ENCODE peak calls at places on chromosomes 1 and 21, in nine cellular contexts. P is AG09309, K is transverse colon, V is choroid plexus epithelial cell, F is NB4, Z is hepatocyte, N is lower lobe of right lung, Y is ovary, T is HFF-Myc. H is an unnamed sample.

GRCh38 chr1:46613661-46614603 is 2.7 kb downstream of the MOB3C start:
- DNase-seq in P (no peak), K (peak; percentile 81), V (peak; percentile 81), F (peak; percentile 77), Z (peak; percentile 67), N (peak; percentile 93), Y (peak; percentile 93), T (no peak), H (peak; percentile 82)

GRCh38 chr1:214318356-214318755 is 37.4 kb downstream of the SMYD2 start:
- DNase-seq in P (no peak), K (no peak), V (peak; percentile 54), F (peak; percentile 30), Z (no peak), N (no peak), Y (no peak), T (no peak), H (no peak)

GRCh38 chr1:110673197-110673701 is 1.5 kb downstream of the KCNA3 start:
- DNase-seq in P (no peak), K (no peak), V (no peak), F (no peak), Z (no peak), N (no peak), Y (no peak), T (no peak), H (no peak)

GRCh38 chr1:228385232-228385631 is 21.4 kb downstream of the TRIM11 start:
- DNase-seq in P (no peak), K (no peak), V (no peak), F (no peak), Z (no peak), N (no peak), Y (no peak), T (no peak), H (no peak)

GRCh38 chr1:168751195-168751650 is 22.2 kb upstream of the DPT start:
- DNase-seq in P (no peak), K (no peak), V (no peak), F (no peak), Z (peak; percentile 44), N (no peak), Y (no peak), T (no peak), H (no peak)

GRCh38 chr1:13809461-13810159 is 109.6 kb downstream of the PRDM2 start:
- DNase-seq in P (no peak), K (no peak), V (no peak), F (no peak), Z (no peak), N (no peak), Y (no peak), T (no peak), H (no peak)

GRCh38 chr21:33325222-33326067 is 675 bp downstream of the IFNAR1 start:
- DNase-seq in P (peak; percentile 28), K (peak; percentile 81), V (peak; percentile 75), F (peak; percentile 76), Z (peak; percentile 83), N (peak; percentile 85), Y (peak; percentile 65), T (peak; percentile 33), H (peak; percentile 80)

GRCh38 chr1:173507847-173508209 is 30.7 kb downstream of the PRDX6 start:
- DNase-seq in P (no peak), K (no peak), V (no peak), F (no peak), Z (no peak), N (no peak), Y (no peak), T (no peak), H (no peak)

GRCh38 chr1:93573940-93574469 is 107.6 kb downstream of the BCAR3 start:
- DNase-seq in P (no peak), K (no peak), V (no peak), F (no peak), Z (no peak), N (no peak), Y (no peak), T (no peak), H (no peak)

GRCh38 chr1:241817331-241817792 is 30.6 kb upstream of the EXO1 start:
- DNase-seq in P (peak; percentile 47), K (no peak), V (peak; percentile 88), F (no peak), Z (no peak), N (no peak), Y (no peak), T (no peak), H (peak; percentile 90)

GRCh38 chr1:64163972-64164371 is 39.5 kb upstream of the UBE2U start:
- DNase-seq in P (peak; percentile 18), K (no peak), V (peak; percentile 76), F (no peak), Z (peak; percentile 26), N (no peak), Y (no peak), T (no peak), H (peak; percentile 56)

GRCh38 chr1:45960930-45961715 is 157.7 kb downstream of the MAST2 start:
- DNase-seq in P (no peak), K (no peak), V (no peak), F (no peak), Z (no peak), N (no peak), Y (no peak), T (no peak), H (no peak)

GRCh38 chr1:164780863-164781262 is 221.9 kb downstream of the PBX1 start:
- DNase-seq in P (peak; percentile 66), K (no peak), V (peak; percentile 90), F (no peak), Z (peak; percentile 36), N (no peak), Y (no peak), T (peak; percentile 81), H (peak; percentile 87)

GRCh38 chr1:180482425-180483275 is 19.7 kb downstream of the ACBD6 start:
- DNase-seq in P (peak; percentile 23), K (no peak), V (peak; percentile 83), F (peak; percentile 68), Z (peak; percentile 76), N (no peak), Y (no peak), T (no peak), H (peak; percentile 63)

GRCh38 chr1:241229216-241229615 is 127.8 kb downstream of the RGS7 start:
- DNase-seq in P (no peak), K (peak; percentile 54), V (no peak), F (no peak), Z (no peak), N (no peak), Y (no peak), T (no peak), H (no peak)

GRCh38 chr1:119286587-119287181 is 81.9 kb upstream of the HAO2 start:
- DNase-seq in P (no peak), K (peak; percentile 12), V (peak; percentile 73), F (peak; percentile 53), Z (peak; percentile 75), N (no peak), Y (no peak), T (no peak), H (peak; percentile 48)

GRCh38 chr1:215079456-215079855 is 3.1 kb upstream of the KCNK2 start:
- DNase-seq in P (no peak), K (no peak), V (no peak), F (no peak), Z (no peak), N (no peak), Y (no peak), T (no peak), H (peak; percentile 15)

GRCh38 chr1:53470584-53470983 is 11.4 kb downstream of the DMRTB1 start:
- DNase-seq in P (no peak), K (no peak), V (no peak), F (no peak), Z (no peak), N (no peak), Y (no peak), T (no peak), H (no peak)
- H3K4me3 ChIP-seq in P (no peak overlapping the region), K (no peak overlapping the region), V (peak overlapping the region; percentile 13), F (no peak overlapping the region), Z (no peak overlapping the region), N (no peak overlapping the region), Y (no peak overlapping the region), T (no peak overlapping the region), H (no peak overlapping the region)

DNA sequence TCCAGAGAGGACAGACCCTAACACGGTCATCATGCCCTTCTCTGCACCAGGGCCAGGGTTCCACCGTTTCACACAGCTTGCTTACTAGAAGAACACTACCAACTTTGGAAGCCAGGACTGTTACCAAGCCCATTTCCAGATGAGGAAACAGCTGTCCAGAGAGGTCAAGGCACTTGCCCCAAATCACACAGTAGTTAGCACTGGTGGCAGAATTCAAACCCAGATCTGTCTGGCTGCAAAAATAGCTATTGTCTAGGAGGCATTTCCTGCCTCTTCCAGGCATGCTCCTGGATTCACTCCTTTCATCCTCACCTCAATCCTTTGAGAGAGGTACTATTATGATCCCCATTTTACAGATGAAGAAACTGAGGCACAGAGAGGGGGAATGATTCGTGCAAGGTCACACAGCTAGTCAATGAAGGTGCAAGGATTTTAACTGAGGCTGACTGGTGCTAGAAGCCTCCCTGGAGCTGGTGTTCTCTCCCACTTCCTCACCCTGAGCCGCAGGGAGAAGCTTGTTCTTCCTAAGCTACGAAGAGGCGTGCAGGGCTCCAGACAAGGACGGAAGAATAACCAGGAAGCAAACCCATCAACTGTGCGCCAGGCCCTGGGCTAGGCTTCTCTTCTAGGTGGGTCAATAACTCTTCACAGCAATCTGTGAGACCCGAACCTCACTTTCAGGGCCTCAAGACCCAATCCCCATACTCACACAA is 558 bp upstream of the LAPTM5 start:
- DNase-seq in P (no peak), K (no peak), V (no peak), F (no peak), Z (no peak), N (no peak), Y (no peak), T (no peak), H (no peak)
- H3K4me3 ChIP-seq in P (no peak overlapping the region), K (peak overlapping the region; percentile 40), V (no peak overlapping the region), F (peak overlapping the region; percentile 93), Z (no peak overlapping the region), N (peak overlapping the region; percentile 57), Y (no peak overlapping the region), T (no peak overlapping the region), H (no peak overlapping the region)

GRCh38 chr1:220887868-220888664 is 8.8 kb downstream of the HLX start:
- DNase-seq in P (no peak), K (no peak), V (no peak), F (peak; percentile 54), Z (no peak), N (no peak), Y (no peak), T (no peak), H (peak; percentile 30)
- H3K4me3 ChIP-seq in P (no peak overlapping the region), K (peak overlapping the region; percentile 23), V (no peak overlapping the region), F (no peak overlapping the region), Z (no peak overlapping the region), N (peak overlapping the region; percentile 14), Y (peak overlapping the region; percentile 4), T (peak overlapping the region; percentile 13), H (peak overlapping the region; percentile 27)

DNA sequence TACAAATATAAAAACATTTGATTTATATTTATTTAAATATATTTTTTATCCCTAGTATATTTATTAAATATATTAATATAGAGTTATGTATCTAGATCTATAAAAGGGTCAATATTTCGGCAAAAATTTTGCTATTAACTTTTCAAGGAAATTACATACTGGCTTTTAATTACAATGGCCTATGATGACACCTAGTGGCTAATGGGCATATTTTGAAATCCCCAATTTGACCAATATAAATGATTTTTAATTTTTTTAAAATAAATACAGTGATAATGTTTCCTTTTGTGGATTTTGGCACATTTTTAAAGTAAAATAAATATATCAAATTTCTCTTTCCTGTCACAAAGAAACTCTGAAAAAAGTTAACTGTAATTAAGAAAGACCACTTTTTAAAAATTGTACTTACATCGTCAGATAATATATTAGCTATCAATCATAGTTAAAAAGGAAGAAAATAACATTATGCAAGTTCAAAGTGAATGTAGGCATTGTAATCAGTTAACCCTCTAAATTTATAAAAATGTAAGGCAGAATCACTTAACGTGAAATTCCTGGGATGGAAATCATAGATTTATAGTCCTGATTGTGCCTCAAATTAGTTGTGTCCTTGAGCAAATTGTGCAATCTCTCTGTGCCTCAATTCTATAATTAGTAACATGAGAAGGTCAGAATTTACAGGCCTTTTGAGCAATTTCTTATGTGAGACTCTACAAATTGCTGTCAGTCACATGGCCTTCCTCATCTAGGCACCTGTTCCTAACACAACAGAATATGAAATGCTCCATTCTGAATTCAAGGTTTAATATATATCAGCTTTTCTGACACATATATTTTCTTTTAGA is 25.6 kb upstream of the RGS13 start:
- DNase-seq in P (no peak), K (no peak), V (peak; percentile 63), F (peak; percentile 61), Z (peak; percentile 24), N (no peak), Y (no peak), T (peak; percentile 17), H (peak; percentile 48)
- H3K4me3 ChIP-seq in P (no peak overlapping the region), K (no peak overlapping the region), V (no peak overlapping the region), F (no peak overlapping the region), Z (no peak overlapping the region), N (no peak overlapping the region), Y (no peak overlapping the region), T (no peak overlapping the region), H (no peak overlapping the region)

H was measured in fibroblast of villous mesenchyme.